ENCODE peak calls at places on chromosome 2, in eight cellular contexts. R is psoas muscle; Y is cortex of kidney; N is AG04450; F is NCI-H1048; M is GDM1; X is memory B cell; A is CD4-positive, alpha-beta memory T cell. E is an unnamed sample.
A peak's percentile ranks its signal among the peaks of the same experiment; 100 is the strongest.

GRCh38 chr2:45922577-45922988 is 271.1 kb downstream of the PRKCE start:
- DNase-seq in R (no peak), Y (no peak), N (peak; percentile 33), F (no peak), M (no peak), X (no peak), A (no peak), E (no peak)

GRCh38 chr2:68771211-68771721 is 36.7 kb downstream of the ARHGAP25 start:
- DNase-seq in R (no peak), Y (no peak), N (no peak), F (no peak), M (no peak), X (no peak), A (peak; percentile 57), E (no peak)

GRCh38 chr2:166314022-166314759 is 61.6 kb downstream of the SCN9A start:
- DNase-seq in R (no peak), Y (no peak), N (peak; percentile 72), F (no peak), M (no peak), X (no peak), A (no peak), E (peak; percentile 90)

GRCh38 chr2:54545700-54546450 is 89.7 kb downstream of the SPTBN1 start:
- DNase-seq in R (no peak), Y (no peak), N (no peak), F (no peak), M (no peak), X (no peak), A (no peak), E (no peak)

GRCh38 chr2:38700113-38700780 is 34.3 kb downstream of the GALM start:
- DNase-seq in R (no peak), Y (no peak), N (no peak), F (no peak), M (no peak), X (no peak), A (peak; percentile 68), E (no peak)

GRCh38 chr2:70942900-70943871 is 7.5 kb downstream of the ATP6V1B1 start:
- DNase-seq in R (no peak), Y (no peak), N (peak; percentile 4), F (no peak), M (no peak), X (no peak), A (no peak), E (peak; percentile 18)

GRCh38 chr2:226665306-226665831 is 134.3 kb downstream of the IRS1 start:
- DNase-seq in R (no peak), Y (no peak), N (no peak), F (no peak), M (no peak), X (no peak), A (no peak), E (no peak)

GRCh38 chr2:121473502-121473901 is 57.2 kb upstream of the RNU4ATAC start:
- DNase-seq in R (no peak), Y (no peak), N (no peak), F (no peak), M (no peak), X (no peak), A (no peak), E (no peak)

GRCh38 chr2:212228651-212229253 is 309.9 kb downstream of the ERBB4 start:
- DNase-seq in R (no peak), Y (no peak), N (no peak), F (no peak), M (no peak), X (no peak), A (no peak), E (peak; percentile 54)

GRCh38 chr2:196059491-196059960 is 9.1 kb downstream of the DNAH7 start:
- DNase-seq in R (no peak), Y (no peak), N (no peak), F (no peak), M (no peak), X (no peak), A (no peak), E (no peak)

GRCh38 chr2:54469484-54470053 is 13.4 kb downstream of the SPTBN1 start:
- DNase-seq in R (no peak), Y (no peak), N (no peak), F (no peak), M (no peak), X (no peak), A (no peak), E (no peak)

E was measured in skeletal muscle cell.